ENCODE peak calls at places on chromosomes 11 and 22, in seven cellular contexts. E is HCT116, G is A549, C is body of pancreas, B is Peyer's patch, U is stomach, I is spleen. Y is an unnamed sample.
A peak's percentile ranks its signal among the peaks of the same experiment; 100 is the strongest.

GRCh38 chr11:86559311-86559945 is 113.0 kb downstream of the ME3 start:
- DNase-seq in E (no peak), G (no peak), C (no peak), B (no peak), U (no peak), I (no peak), Y (peak; percentile 45)

GRCh38 chr22:30717331-30717921 is 22.8 kb downstream of the OSBP2 start:
- DNase-seq in E (peak; percentile 54), G (peak; percentile 6), C (no peak), B (no peak), U (no peak), I (no peak), Y (peak; percentile 86)

GRCh38 chr11:76626921-76627391 is 43.6 kb downstream of the LRRC32 start:
- DNase-seq in E (no peak), G (no peak), C (no peak), B (peak; percentile 69), U (no peak), I (no peak), Y (no peak)

GRCh38 chr11:117855452-117855851 is 21.0 kb downstream of the FXYD6 start:
- DNase-seq in E (no peak), G (no peak), C (no peak), B (no peak), U (peak; percentile 7), I (no peak), Y (peak; percentile 13)

GRCh38 chr11:61955031-61955415 is 4.9 kb downstream of the BEST1 start:
- DNase-seq in E (no peak), G (peak; percentile 62), C (peak; percentile 45), B (no peak), U (no peak), I (peak; percentile 91), Y (peak; percentile 67)

GRCh38 chr11:116379185-116379828 is 393.5 kb downstream of the BUD13 start:
- DNase-seq in E (no peak), G (no peak), C (peak; percentile 27), B (no peak), U (no peak), I (no peak), Y (no peak)

GRCh38 chr11:24623121-24623520 is 126.3 kb downstream of the LUZP2 start:
- DNase-seq in E (no peak), G (no peak), C (no peak), B (no peak), U (no peak), I (no peak), Y (no peak)

GRCh38 chr11:126963115-126963514 is 37.5 kb downstream of the KIRREL3 start:
- DNase-seq in E (no peak), G (peak; percentile 39), C (no peak), B (no peak), U (no peak), I (no peak), Y (no peak)

GRCh38 chr11:34161812-34162506 is 56.5 kb downstream of the NAT10 start:
- DNase-seq in E (no peak), G (no peak), C (no peak), B (no peak), U (no peak), I (no peak), Y (peak; percentile 93)

GRCh38 chr11:89487016-89487415 is 4.2 kb downstream of the NOX4 start:
- DNase-seq in E (no peak), G (no peak), C (no peak), B (no peak), U (no peak), I (no peak), Y (no peak)

GRCh38 chr11:48105096-48105990 is 111.3 kb upstream of the OR4B1 start:
- DNase-seq in E (no peak), G (no peak), C (no peak), B (no peak), U (no peak), I (no peak), Y (no peak)

GRCh38 chr22:43275545-43275981 is 67.6 kb downstream of the SCUBE1 start:
- DNase-seq in E (peak; percentile 56), G (no peak), C (no peak), B (no peak), U (no peak), I (no peak), Y (no peak)

GRCh38 chr11:34427171-34427805 is 11.4 kb upstream of the CAT start:
- DNase-seq in E (no peak), G (peak; percentile 89), C (no peak), B (no peak), U (no peak), I (no peak), Y (no peak)

GRCh38 chr11:14082338-14082737 is 119.8 kb downstream of the SPON1 start:
- DNase-seq in E (no peak), G (no peak), C (no peak), B (no peak), U (no peak), I (no peak), Y (peak; percentile 26)

GRCh38 chr11:86761978-86762377 is 38.4 kb upstream of the PRSS23 start:
- DNase-seq in E (no peak), G (no peak), C (no peak), B (no peak), U (no peak), I (no peak), Y (no peak)

GRCh38 chr11:116976941-116977570 is 121.2 kb downstream of the SIK3 start:
- DNase-seq in E (no peak), G (no peak), C (no peak), B (no peak), U (no peak), I (no peak), Y (no peak)

GRCh38 chr11:117618956-117619355 is 178.1 kb downstream of the DSCAML1 start:
- DNase-seq in E (no peak), G (no peak), C (no peak), B (no peak), U (no peak), I (no peak), Y (peak; percentile 69)

GRCh38 chr11:12232819-12233601 is 122.6 kb downstream of the MICAL2 start:
- DNase-seq in E (peak; percentile 55), G (peak; percentile 52), C (no peak), B (no peak), U (no peak), I (no peak), Y (no peak)

GRCh38 chr11:72703281-72704008 is 29.2 kb upstream of the PDE2A start:
- DNase-seq in E (no peak), G (no peak), C (no peak), B (no peak), U (no peak), I (no peak), Y (peak; percentile 77)

GRCh38 chr11:86577663-86578636 is 94.5 kb downstream of the ME3 start:
- DNase-seq in E (peak; percentile 58), G (peak; percentile 86), C (peak; percentile 52), B (no peak), U (no peak), I (peak; percentile 81), Y (peak; percentile 84)

GRCh38 chr11:128936546-128937275 is 6.0 kb downstream of the TP53AIP1 start:
- DNase-seq in E (no peak), G (no peak), C (no peak), B (no peak), U (no peak), I (peak; percentile 72), Y (peak; percentile 37)

GRCh38 chr11:71436861-71437260 is 11.3 kb downstream of the DHCR7 start:
- DNase-seq in E (no peak), G (no peak), C (no peak), B (no peak), U (no peak), I (no peak), Y (no peak)

GRCh38 chr11:127789887-127790286 is 789.3 kb upstream of the KIRREL3 start:
- DNase-seq in E (no peak), G (peak; percentile 13), C (no peak), B (no peak), U (no peak), I (no peak), Y (no peak)

GRCh38 chr22:46076651-46077339 is 73.5 kb upstream of the PPARA start:
- DNase-seq in E (no peak), G (peak; percentile 76), C (peak; percentile 64), B (no peak), U (peak; percentile 59), I (peak; percentile 74), Y (peak; percentile 66)
- H3K4me1 ChIP-seq in E (peaks cover 54% of the 10 kb centered on the region), G (peaks cover 29% of the 10 kb centered on the region), C (peaks cover 72% of the 10 kb centered on the region), B (no peaks in the 10 kb centered on the region), U (peaks cover 65% of the 10 kb centered on the region), I (peaks cover 98% of the 10 kb centered on the region), Y (peaks cover 72% of the 10 kb centered on the region)

DNA sequence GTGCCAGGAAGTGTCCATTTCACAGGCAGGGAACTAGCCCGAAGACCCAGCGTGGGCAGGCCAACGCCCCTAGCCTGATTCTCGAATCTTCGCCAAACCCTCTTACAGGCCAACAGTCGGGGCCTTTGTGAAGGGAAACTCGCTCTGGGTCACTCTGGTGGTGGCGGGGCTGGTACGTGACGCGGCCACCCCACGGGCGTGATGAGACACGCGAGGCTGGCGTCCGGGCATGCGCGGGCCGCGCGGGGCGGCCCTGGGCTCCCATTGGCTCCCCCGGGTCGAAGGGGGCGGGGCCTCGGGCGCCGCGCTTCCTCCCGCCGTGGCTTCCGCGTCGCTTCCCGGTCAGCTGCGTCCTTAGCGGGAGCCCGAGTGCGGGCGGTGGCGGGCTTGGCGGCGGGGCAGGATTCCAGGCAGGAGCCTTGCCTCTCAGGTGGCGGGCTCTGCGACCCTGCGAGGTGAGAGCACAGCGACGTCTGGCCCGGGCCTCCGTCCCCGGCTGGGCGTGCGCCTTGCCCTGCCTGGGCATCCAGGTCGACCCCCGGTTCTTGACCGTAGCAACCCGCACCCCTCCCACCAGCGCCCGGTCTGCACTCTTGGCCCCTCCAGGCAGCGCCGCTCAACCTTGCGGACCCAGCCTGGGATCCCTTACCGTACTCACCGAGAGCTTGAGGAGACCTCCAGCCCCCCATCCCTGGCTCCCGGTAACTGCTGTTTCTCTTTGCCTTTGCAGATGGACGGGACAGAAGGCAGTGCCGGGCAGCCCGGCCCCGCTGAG is at the start of gene FRMD8:
- DNase-seq in E (peak; percentile 24), G (peak; percentile 70), C (peak; percentile 94), B (peak; percentile 88), U (peak; percentile 95), I (peak; percentile 97), Y (peak; percentile 93)
- TF ChIP-seq POLR2A in E (no peak), G (peak; percentile 75), C (peak; percentile 94), B (peak; percentile 96), U (peak; percentile 50), I (peak; percentile 82), Y (peak; percentile 92)

DNA sequence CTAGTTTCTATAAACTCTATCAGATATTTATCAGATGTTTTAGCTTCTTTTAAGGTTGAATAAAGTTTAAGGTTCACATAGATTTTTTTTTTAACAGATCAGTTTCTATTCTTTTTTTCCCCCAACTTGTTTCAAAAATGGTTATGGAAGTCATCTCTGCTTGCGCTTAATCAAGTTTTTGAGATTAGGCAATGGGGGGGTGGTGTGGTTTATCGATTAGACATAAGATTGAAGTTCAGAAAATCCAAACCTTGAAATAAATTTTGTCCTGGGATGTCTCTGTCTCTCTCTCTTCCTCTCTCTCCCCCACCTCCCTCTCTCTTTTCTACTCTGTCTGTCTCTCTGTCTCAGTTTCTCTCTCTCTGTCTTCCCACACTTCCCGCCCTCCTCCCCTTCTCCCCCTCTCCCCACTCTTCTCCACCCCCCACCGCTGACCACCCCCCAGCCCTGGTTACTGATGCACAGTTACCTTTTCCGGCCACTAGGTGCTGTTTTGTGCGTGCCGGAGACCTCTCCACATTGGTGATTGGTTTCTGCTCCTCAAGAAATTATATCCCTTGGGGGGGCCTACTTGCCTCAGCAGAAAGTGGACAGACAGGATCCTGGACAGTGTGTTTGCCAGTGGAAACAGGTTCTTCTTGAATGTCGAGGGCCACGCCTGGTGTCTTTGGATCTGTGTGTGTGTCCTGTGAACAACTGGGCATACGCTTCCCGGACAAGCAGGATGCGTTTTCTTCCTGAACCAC is 29.7 kb upstream of the ANO1 start:
- DNase-seq in E (peak; percentile 55), G (peak; percentile 10), C (no peak), B (no peak), U (no peak), I (no peak), Y (peak; percentile 34)
- TF ChIP-seq CTCF in E (peak; percentile 75), G (no peak), C (no peak), B (no peak), U (peak; percentile 27), I (no peak), Y (no peak)

GRCh38 chr22:50313600-50313999 is 6.2 kb upstream of the PLXNB2 start:
- DNase-seq in E (no peak), G (no peak), C (no peak), B (no peak), U (no peak), I (peak; percentile 76), Y (no peak)
- H3K4me1 ChIP-seq in E (no peaks in the 10 kb centered on the region), G (peaks cover 7% of the 10 kb centered on the region), C (peaks cover 8% of the 10 kb centered on the region), B (peaks cover 28% of the 10 kb centered on the region), U (peaks cover 17% of the 10 kb centered on the region), I (peaks cover 91% of the 10 kb centered on the region), Y (peaks cover 20% of the 10 kb centered on the region)